ENCODE peak calls at places on chromosomes 11 and 22, in five cellular contexts. T is choroid plexus epithelial cell, W is cardiac muscle cell, G is neural progenitor cell, Q is astrocyte of the spinal cord. H is an unnamed sample.

GRCh38 chr11:46490576-46491100 is 99.1 kb upstream of the CHRM4 start:
- DNase-seq in T (peak), W (no peak), G (no peak), Q (peak), H (no peak)

GRCh38 chr11:16613401-16614381 is 124.8 kb upstream of the C11orf58 start:
- DNase-seq in T (peak), W (peak), G (peak), Q (peak), H (peak)

GRCh38 chr11:122769126-122769780 is 69.0 kb upstream of the CRTAM start:
- DNase-seq in T (peak), W (no peak), G (no peak), Q (peak), H (no peak)

GRCh38 chr11:65014146-65014960 is at the start of gene ARL2:
- DNase-seq in T (no peak), W (no peak), G (no peak), Q (no peak), H (no peak)

GRCh38 chr11:34793666-34794065 is 122.5 kb downstream of the APIP start:
- DNase-seq in T (no peak), W (no peak), G (no peak), Q (no peak), H (no peak)

GRCh38 chr22:50684986-50685385 is 12.4 kb downstream of the SHANK3 start:
- DNase-seq in T (peak), W (no peak), G (peak), Q (peak), H (no peak)

GRCh38 chr11:95545116-95545875 is 244.3 kb downstream of the FAM76B start:
- DNase-seq in T (no peak), W (no peak), G (no peak), Q (no peak), H (no peak)

GRCh38 chr11:108927791-108928545 is 263.1 kb downstream of the DDX10 start:
- DNase-seq in T (peak), W (no peak), G (no peak), Q (no peak), H (no peak)

GRCh38 chr11:67571443-67571842 is 12.2 kb upstream of the GSTP1 start:
- DNase-seq in T (no peak), W (no peak), G (no peak), Q (no peak), H (no peak)

GRCh38 chr22:46290121-46290842 is 6.4 kb upstream of the GTSE1 start:
- DNase-seq in T (no peak), W (no peak), G (no peak), Q (no peak), H (no peak)

GRCh38 chr22:41668971-41669911 is 19.4 kb downstream of the SNU13 start:
- DNase-seq in T (peak), W (no peak), G (no peak), Q (peak), H (no peak)

GRCh38 chr11:64070301-64070656 is 34.5 kb downstream of the FLRT1 start:
- DNase-seq in T (no peak), W (peak), G (peak), Q (no peak), H (no peak)

GRCh38 chr11:360326-361280 is 8.7 kb upstream of the B4GALNT4 start:
- DNase-seq in T (no peak), W (no peak), G (no peak), Q (no peak), H (no peak)

GRCh38 chr22:24051028-24051427 is 39.9 kb downstream of the CABIN1 start:
- DNase-seq in T (no peak), W (no peak), G (no peak), Q (no peak), H (no peak)

GRCh38 chr11:47606731-47607130 is 12.5 kb upstream of the C1QTNF4 start:
- DNase-seq in T (peak), W (peak), G (no peak), Q (peak), H (no peak)

GRCh38 chr11:61698173-61698965 is 18.2 kb downstream of the DAGLA start:
- DNase-seq in T (no peak), W (no peak), G (no peak), Q (no peak), H (no peak)

GRCh38 chr22:49657974-49658550 is 169.6 kb downstream of the BRD1 start:
- DNase-seq in T (no peak), W (no peak), G (no peak), Q (no peak), H (no peak)

GRCh38 chr11:7612661-7613393 is 60.5 kb downstream of the CYB5R2 start:
- DNase-seq in T (peak), W (peak), G (peak), Q (no peak), H (peak)

GRCh38 chr22:50184004-50184461 is 1.7 kb upstream of the TRABD start:
- DNase-seq in T (peak), W (peak), G (peak), Q (peak), H (no peak)

GRCh38 chr11:33413296-33413695 is 156.1 kb downstream of the HIPK3 start:
- DNase-seq in T (no peak), W (no peak), G (no peak), Q (no peak), H (no peak)

GRCh38 chr11:79382301-79382700 is 58.5 kb downstream of the TENM4 start:
- DNase-seq in T (no peak), W (no peak), G (no peak), Q (no peak), H (no peak)

GRCh38 chr22:39454385-39454871 is 2.4 kb upstream of the MGAT3 start:
- DNase-seq in T (no peak), W (no peak), G (peak), Q (no peak), H (no peak)

GRCh38 chr11:37504925-37505324 is 906.9 kb upstream of the RAG2 start:
- DNase-seq in T (peak), W (no peak), G (no peak), Q (peak), H (no peak)

GRCh38 chr11:112817376-112817775 is 143.8 kb upstream of the NCAM1 start:
- DNase-seq in T (no peak), W (no peak), G (peak), Q (no peak), H (no peak)

GRCh38 chr11:20000393-20001134 is 159.7 kb downstream of the DBX1 start:
- DNase-seq in T (no peak), W (peak), G (peak), Q (no peak), H (no peak)

GRCh38 chr22:23397618-23398567 is 182.2 kb downstream of the IGLL1 start:
- DNase-seq in T (no peak), W (no peak), G (no peak), Q (no peak), H (no peak)

GRCh38 chr11:3823762-3824506 is 15.6 kb downstream of the PGAP2 start:
- DNase-seq in T (no peak), W (no peak), G (no peak), Q (no peak), H (no peak)

GRCh38 chr11:113730887-113731726 is 25.0 kb upstream of the TMPRSS5 start:
- DNase-seq in T (peak), W (peak), G (peak), Q (peak), H (peak)

GRCh38 chr11:18802381-18803257 is 11.0 kb upstream of the PTPN5 start:
- DNase-seq in T (peak), W (peak), G (peak), Q (peak), H (peak)

GRCh38 chr11:29125621-29126020 is 891.2 kb downstream of the KCNA4 start:
- DNase-seq in T (no peak), W (no peak), G (no peak), Q (no peak), H (no peak)

GRCh38 chr11:29119691-29120328 is 897.0 kb downstream of the KCNA4 start:
- DNase-seq in T (peak), W (no peak), G (no peak), Q (peak), H (peak)

GRCh38 chr11:29124436-29124835 is 892.4 kb downstream of the KCNA4 start:
- DNase-seq in T (no peak), W (no peak), G (peak), Q (no peak), H (peak)

GRCh38 chr11:29119116-29119515 is 897.7 kb downstream of the KCNA4 start:
- DNase-seq in T (peak), W (no peak), G (no peak), Q (peak), H (no peak)

DNA sequence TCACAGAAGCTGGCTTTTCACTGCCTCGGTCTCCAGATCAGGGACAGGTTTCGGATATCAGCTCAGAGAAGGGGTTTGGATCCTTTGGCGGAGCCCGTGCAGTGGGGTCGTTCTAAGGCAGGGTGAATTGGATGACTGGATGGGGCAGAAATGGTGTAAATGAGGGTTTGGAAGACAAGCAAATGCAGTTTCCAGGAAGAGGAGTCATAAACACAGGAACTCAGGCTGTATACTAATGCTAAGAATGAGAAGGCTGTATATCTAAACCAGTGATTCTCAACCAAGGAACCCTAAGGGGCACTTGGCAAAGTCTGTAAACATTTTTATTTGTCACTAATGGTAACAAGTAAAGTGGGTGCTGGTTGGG is 896.5 kb downstream of the KCNA4 start:
- DNase-seq in T (no peak), W (no peak), G (no peak), Q (no peak), H (no peak)
- H3K4me3 ChIP-seq in T (peak), W (no peak), G (no peak), Q (no peak), H (no peak)

DNA sequence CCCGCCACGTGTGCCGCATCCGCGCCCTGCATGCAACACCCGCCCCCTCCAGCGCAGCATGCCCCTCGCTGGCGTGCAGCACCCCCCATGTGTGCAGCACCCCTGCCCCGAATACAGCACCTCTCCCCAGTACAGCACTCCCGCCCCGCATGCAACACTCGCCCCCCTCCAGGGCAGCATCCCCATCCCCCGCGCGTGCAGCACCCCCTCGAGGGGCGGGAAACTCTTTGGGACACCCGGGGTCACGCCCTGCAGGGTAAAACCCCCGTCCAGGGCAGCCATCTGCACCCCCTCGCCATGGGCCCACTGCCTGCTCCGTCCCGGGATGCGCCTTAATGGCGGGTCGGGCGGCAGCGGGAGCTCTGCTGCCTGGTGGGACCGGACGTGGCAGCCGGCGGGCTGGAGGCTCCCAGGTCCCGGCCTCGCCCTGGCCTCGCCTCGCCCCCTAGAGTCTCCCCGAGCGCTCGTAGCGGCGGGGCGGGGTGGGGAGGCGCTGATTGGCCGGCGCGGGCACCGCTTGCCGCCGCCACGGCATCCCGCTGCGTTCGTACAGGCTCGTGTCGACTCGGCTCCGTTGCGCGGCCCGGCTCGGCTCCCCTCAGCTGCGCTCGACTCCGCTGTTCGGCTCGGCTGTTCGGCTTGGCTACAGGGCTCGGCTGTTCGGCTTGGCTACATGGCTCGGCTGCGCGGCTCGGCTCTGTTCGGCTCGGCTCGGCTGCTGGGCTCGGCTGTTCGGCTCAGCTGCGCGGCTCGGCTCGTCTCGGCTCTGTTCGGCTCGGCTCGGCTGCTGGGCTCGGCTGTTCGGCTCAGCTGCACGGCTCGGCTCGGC is 417 bp upstream of the BRSK2 start:
- DNase-seq in T (peak), W (peak), G (peak), Q (peak), H (peak)
- TF ChIP-seq CTCF in T (no peak), W (peak), G (peak), Q (no peak), H (no peak)

DNA sequence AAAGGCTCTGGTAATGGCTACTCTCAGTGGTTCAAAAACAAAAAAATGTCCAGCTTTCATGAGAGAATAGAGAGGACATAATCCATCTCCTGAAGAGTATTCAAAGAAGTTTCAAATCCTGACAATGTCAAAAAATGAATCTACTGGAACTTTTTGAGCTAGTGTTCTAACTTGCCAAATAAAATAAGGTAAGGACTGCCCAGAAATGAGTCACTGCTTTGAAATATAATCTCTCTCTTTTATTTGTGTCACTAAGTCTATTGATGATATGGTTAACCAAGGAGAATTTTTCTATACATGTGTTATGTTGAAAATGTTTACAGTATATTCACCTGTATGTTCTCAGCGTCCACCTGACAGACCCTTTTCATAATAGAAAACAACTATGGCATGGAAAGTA is 3.4 kb downstream of the GUCY1A2 start:
- DNase-seq in T (peak), W (no peak), G (no peak), Q (peak), H (no peak)
- H3K4me3 ChIP-seq in T (no peak), W (no peak), G (no peak), Q (no peak), H (no peak)

GRCh38 chr11:117468888-117469287 is 141.2 kb downstream of the CEP164 start:
- DNase-seq in T (no peak), W (no peak), G (no peak), Q (no peak), H (no peak)
- TF ChIP-seq CTCF in T (no peak), W (no peak), G (no peak), Q (no peak), H (peak)

DNA sequence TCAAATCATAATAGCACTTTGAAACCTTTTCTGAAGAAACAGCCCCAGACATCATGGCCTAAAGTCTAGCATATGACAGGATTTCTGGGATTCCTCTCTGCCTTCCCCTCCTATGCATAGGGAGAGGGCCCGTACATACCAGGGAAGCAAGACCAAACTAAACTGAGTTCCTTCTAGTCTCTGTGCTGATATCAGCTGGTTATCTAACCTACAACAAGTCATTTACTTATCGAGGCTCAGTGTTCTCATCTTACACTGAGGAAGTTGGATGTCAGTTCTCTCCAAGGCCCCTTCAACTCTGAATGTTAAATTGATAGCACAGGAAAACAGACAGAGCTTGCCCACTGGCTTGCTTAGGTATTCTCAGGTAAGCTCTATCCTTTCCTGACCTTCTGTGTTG is 17.0 kb upstream of the GRIK4 start:
- DNase-seq in T (no peak), W (peak), G (no peak), Q (no peak), H (no peak)
- H3K4me3 ChIP-seq in T (no peak), W (no peak), G (no peak), Q (no peak), H (no peak)

GRCh38 chr11:30919389-30920172 is 333.4 kb upstream of the MPPED2 start:
- DNase-seq in T (peak), W (no peak), G (no peak), Q (no peak), H (no peak)

GRCh38 chr11:30916764-30917163 is 330.6 kb upstream of the MPPED2 start:
- DNase-seq in T (no peak), W (no peak), G (no peak), Q (no peak), H (no peak)

GRCh38 chr11:30917859-30918478 is 331.8 kb upstream of the MPPED2 start:
- DNase-seq in T (peak), W (peak), G (peak), Q (peak), H (no peak)

GRCh38 chr11:30911247-30911646 is 325.1 kb upstream of the MPPED2 start:
- DNase-seq in T (no peak), W (peak), G (no peak), Q (no peak), H (no peak)

GRCh38 chr11:30914143-30914762 is 328.1 kb upstream of the MPPED2 start:
- DNase-seq in T (peak), W (peak), G (peak), Q (peak), H (no peak)
- TF ChIP-seq CTCF in T (peak), W (peak), G (peak), Q (peak), H (peak)

GRCh38 chr22:37425369-37425768 is 1.9 kb downstream of the ELFN2 start:
- DNase-seq in T (no peak), W (no peak), G (no peak), Q (no peak), H (no peak)
- H3K4me3 ChIP-seq in T (no peak), W (no peak), G (no peak), Q (no peak), H (no peak)

DNA sequence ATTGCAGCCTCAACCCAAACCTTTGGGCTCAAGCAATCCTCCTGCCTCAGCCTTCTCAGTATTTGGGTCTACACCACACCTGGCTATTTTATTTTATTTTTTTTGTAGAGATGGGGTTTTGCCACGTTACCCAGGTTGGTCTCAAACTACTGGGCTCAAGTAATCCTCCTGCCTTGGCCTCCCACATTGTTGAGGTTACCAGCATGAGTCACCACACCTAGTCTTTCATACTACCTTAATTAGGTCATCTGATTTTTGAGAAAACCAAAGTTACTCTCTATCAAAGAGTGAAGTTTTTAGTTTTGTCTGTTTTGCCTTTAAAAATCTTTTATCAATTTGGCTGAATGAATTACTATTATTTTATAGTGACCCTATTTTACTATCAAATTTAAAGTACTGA is 335.6 kb upstream of the LRRC4C start:
- DNase-seq in T (no peak), W (no peak), G (no peak), Q (no peak), H (no peak)
- TF ChIP-seq CTCF in T (no peak), W (no peak), G (no peak), Q (no peak), H (no peak)

GRCh38 chr22:35403356-35403755 is 3.4 kb downstream of the MCM5 start:
- DNase-seq in T (no peak), W (no peak), G (no peak), Q (no peak), H (no peak)
- H3K4me3 ChIP-seq in T (no peak), W (no peak), G (no peak), Q (no peak), H (no peak)

GRCh38 chr11:93773601-93774200 is 10.4 kb upstream of the MED17 start:
- DNase-seq in T (no peak), W (no peak), G (no peak), Q (no peak), H (no peak)
- TF ChIP-seq CTCF in T (no peak), W (no peak), G (no peak), Q (no peak), H (no peak)

H was measured in retinal pigment epithelial cell.